ENCODE peak calls at places on chromosome 5, in seven cellular contexts. Q is progenitor cell of endocrine pancreas, L is neural crest cell, Y is HCT116, R is AG10803, S is breast epithelium, E is fibroblast of lung. I is an unnamed sample.

GRCh38 chr5:83343345-83343744 is 128.2 kb upstream of the VCAN start:
- DNase-seq in Q (no peak), L (no peak), Y (no peak), R (no peak), S (no peak), E (no peak), I (no peak)

GRCh38 chr5:135141303-135142268 is 107.6 kb upstream of the PITX1 start:
- DNase-seq in Q (no peak), L (no peak), Y (peak; percentile 28), R (peak; percentile 29), S (no peak), E (no peak), I (no peak)

GRCh38 chr5:3325811-3326568 is 269.6 kb upstream of the IRX1 start:
- DNase-seq in Q (no peak), L (no peak), Y (no peak), R (peak; percentile 18), S (no peak), E (no peak), I (no peak)

GRCh38 chr5:125348221-125348692 is 601.8 kb upstream of the ZNF608 start:
- DNase-seq in Q (no peak), L (peak; percentile 50), Y (no peak), R (peak; percentile 47), S (no peak), E (peak; percentile 83), I (peak; percentile 41)

GRCh38 chr5:177405312-177405711 is 4.1 kb downstream of the F12 start:
- DNase-seq in Q (no peak), L (no peak), Y (no peak), R (no peak), S (no peak), E (no peak), I (no peak)

GRCh38 chr5:133382661-133383579 is 229.4 kb downstream of the FSTL4 start:
- DNase-seq in Q (no peak), L (no peak), Y (no peak), R (no peak), S (no peak), E (no peak), I (no peak)

GRCh38 chr5:22431406-22431805 is 421.7 kb downstream of the CDH12 start:
- DNase-seq in Q (no peak), L (no peak), Y (no peak), R (no peak), S (no peak), E (no peak), I (no peak)

GRCh38 chr5:60652206-60652605 is 47.8 kb downstream of the DEPDC1B start:
- DNase-seq in Q (no peak), L (no peak), Y (no peak), R (peak; percentile 90), S (no peak), E (peak; percentile 95), I (no peak)

GRCh38 chr5:173866249-173867172 is 21.6 kb upstream of the CPEB4 start:
- DNase-seq in Q (no peak), L (no peak), Y (no peak), R (no peak), S (no peak), E (no peak), I (no peak)

GRCh38 chr5:177419045-177419444 is 7.4 kb upstream of the GRK6 start:
- DNase-seq in Q (no peak), L (no peak), Y (no peak), R (peak; percentile 79), S (no peak), E (peak; percentile 89), I (no peak)

GRCh38 chr5:133853972-133854371 is 114.5 kb downstream of the C5orf15 start:
- DNase-seq in Q (no peak), L (no peak), Y (no peak), R (no peak), S (no peak), E (no peak), I (no peak)

GRCh38 chr5:66565878-66566277 is 30.3 kb upstream of the MAST4 start:
- DNase-seq in Q (no peak), L (no peak), Y (no peak), R (no peak), S (no peak), E (no peak), I (no peak)

GRCh38 chr5:65986050-65986451 is 59.7 kb downstream of the ERBIN start:
- DNase-seq in Q (no peak), L (no peak), Y (no peak), R (peak; percentile 49), S (no peak), E (peak; percentile 86), I (no peak)

GRCh38 chr5:41068169-41068568 is 3.0 kb downstream of the MROH2B start:
- DNase-seq in Q (no peak), L (no peak), Y (no peak), R (no peak), S (no peak), E (peak; percentile 21), I (no peak)

GRCh38 chr5:154086641-154087040 is 47.9 kb downstream of the MFAP3 start:
- DNase-seq in Q (no peak), L (no peak), Y (no peak), R (peak; percentile 47), S (no peak), E (no peak), I (no peak)

GRCh38 chr5:135234242-135235000 is 164.6 kb downstream of the MACROH2A1 start:
- DNase-seq in Q (no peak), L (no peak), Y (no peak), R (no peak), S (no peak), E (no peak), I (no peak)

GRCh38 chr5:141245250-141245717 is at the start of gene PCDHB15:
- DNase-seq in Q (no peak), L (peak; percentile 29), Y (no peak), R (no peak), S (no peak), E (peak; percentile 2), I (peak; percentile 51)
- TF ChIP-seq CTCF in Q (peak; percentile 46), L (peak; percentile 57), Y (peak; percentile 14), R (no peak), S (no peak), E (no peak), I (peak; percentile 23)

DNA sequence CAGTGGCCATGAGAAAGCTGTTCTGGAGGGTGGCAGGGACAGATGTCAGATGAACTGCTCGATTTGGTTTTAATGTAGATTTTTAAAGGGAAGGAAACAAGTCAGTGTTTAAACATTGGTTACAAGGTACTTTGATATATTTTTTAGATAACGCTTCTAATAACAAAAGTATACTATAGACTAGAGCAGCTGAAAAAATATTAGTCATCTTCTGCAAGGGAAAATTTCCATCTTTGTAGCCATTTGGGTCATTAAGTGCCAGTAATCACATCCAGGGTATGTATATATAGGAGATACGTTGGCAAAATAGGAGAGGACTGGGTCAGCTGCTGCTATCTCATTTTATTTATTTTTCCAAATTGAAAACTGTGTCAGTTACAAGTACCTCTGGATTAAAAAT is 69.0 kb downstream of the SV2C start:
- DNase-seq in Q (no peak), L (no peak), Y (no peak), R (no peak), S (no peak), E (no peak), I (no peak)
- TF ChIP-seq CTCF in Q (no peak), L (no peak), Y (no peak), R (no peak), S (no peak), E (no peak), I (no peak)

GRCh38 chr5:53381-54174 is 38.4 kb upstream of the PLEKHG4B start:
- DNase-seq in Q (peak; percentile 54), L (peak; percentile 43), Y (no peak), R (peak; percentile 6), S (no peak), E (no peak), I (peak; percentile 86)
- TF ChIP-seq CTCF in Q (no peak), L (no peak), Y (no peak), R (no peak), S (no peak), E (no peak), I (no peak)

GRCh38 chr5:6787941-6788340 is 74.7 kb downstream of the TENT4A start:
- DNase-seq in Q (no peak), L (no peak), Y (no peak), R (no peak), S (no peak), E (no peak), I (no peak)

GRCh38 chr5:6791031-6791577 is 77.9 kb downstream of the TENT4A start:
- DNase-seq in Q (no peak), L (no peak), Y (no peak), R (no peak), S (no peak), E (no peak), I (peak; percentile 22)

GRCh38 chr5:6788439-6788838 is 75.2 kb downstream of the TENT4A start:
- DNase-seq in Q (no peak), L (no peak), Y (no peak), R (no peak), S (no peak), E (no peak), I (no peak)

GRCh38 chr5:6790346-6790865 is 77.2 kb downstream of the TENT4A start:
- DNase-seq in Q (no peak), L (no peak), Y (no peak), R (no peak), S (no peak), E (no peak), I (no peak)

GRCh38 chr5:6788956-6789649 is 75.9 kb downstream of the TENT4A start:
- DNase-seq in Q (no peak), L (no peak), Y (no peak), R (no peak), S (no peak), E (no peak), I (no peak)
- TF ChIP-seq CTCF in Q (peak; percentile 44), L (peak; percentile 21), Y (peak; percentile 58), R (no peak), S (no peak), E (no peak), I (no peak)

GRCh38 chr5:140115186-140115500 is 1.2 kb downstream of the PURA start:
- DNase-seq in Q (no peak), L (no peak), Y (no peak), R (no peak), S (no peak), E (no peak), I (no peak)

GRCh38 chr5:140117523-140117922 is 3.6 kb downstream of the PURA start:
- DNase-seq in Q (no peak), L (no peak), Y (no peak), R (no peak), S (no peak), E (no peak), I (no peak)

GRCh38 chr5:140114341-140115185 is 654 bp downstream of the PURA start:
- DNase-seq in Q (peak; percentile 46), L (peak; percentile 49), Y (no peak), R (peak; percentile 52), S (peak; percentile 80), E (peak; percentile 57), I (peak; percentile 60)

GRCh38 chr5:140116716-140117115 is 2.8 kb downstream of the PURA start:
- DNase-seq in Q (no peak), L (no peak), Y (no peak), R (no peak), S (no peak), E (no peak), I (no peak)

DNA sequence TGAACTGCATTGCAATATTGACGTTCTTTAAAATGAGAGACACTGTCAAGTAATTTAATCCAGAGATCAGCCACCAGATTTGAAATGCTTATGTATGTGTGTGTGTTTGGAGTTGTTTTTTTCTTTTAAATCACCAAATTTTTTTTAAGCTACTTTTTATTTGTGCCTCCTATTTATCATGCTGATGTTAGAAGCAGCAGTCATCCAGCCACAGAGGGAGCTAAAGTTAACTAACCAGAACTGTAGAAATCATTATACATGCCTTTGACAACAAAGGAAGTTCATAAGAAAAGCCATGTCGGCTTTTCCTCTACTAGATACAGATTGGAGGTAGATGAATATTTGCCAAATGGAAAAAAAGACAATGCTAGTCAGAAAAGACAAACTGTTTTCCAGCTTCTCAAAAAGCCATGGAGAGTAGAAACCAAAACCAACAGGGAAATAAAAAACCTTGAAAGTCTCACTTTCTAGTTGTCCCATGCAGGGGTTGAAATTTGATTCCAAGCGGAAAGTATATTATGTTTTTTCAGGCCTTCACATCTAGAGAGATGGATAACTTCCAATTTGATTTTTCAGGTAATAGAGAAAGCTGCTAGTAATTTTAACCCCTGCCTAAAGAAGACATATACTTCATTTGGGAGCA is 4.5 kb downstream of the PURA start:
- DNase-seq in Q (no peak), L (no peak), Y (no peak), R (peak; percentile 18), S (no peak), E (no peak), I (no peak)
- TF ChIP-seq CTCF in Q (no peak), L (no peak), Y (peak; percentile 20), R (peak; percentile 14), S (no peak), E (no peak), I (no peak)

I was measured in nephron progenitor cell.